ENCODE peak calls at places on chromosome 1, in five cellular contexts. S is NCI-H774; Y is mucosa of descending colon; E is EH; P is stimulated activated CD4-positive, alpha-beta T cell treated with anti-CD3 and anti-CD28 coated beads, Interleukin-15, amount 100 ng/mL, for 24 hours. U is an unnamed sample.

GRCh38 chr1:204848579-204848978 is 22.1 kb upstream of the NFASC start:
- DNase-seq in S (no peak), Y (no peak), E (no peak), P (no peak), U (no peak)

GRCh38 chr1:157734328-157734727 is 33.8 kb upstream of the FCRL3 start:
- DNase-seq in S (no peak), Y (no peak), E (no peak), P (no peak), U (no peak)

GRCh38 chr1:35924838-35925237 is 6.1 kb upstream of the AGO3 start:
- DNase-seq in S (no peak), Y (no peak), E (no peak), P (no peak), U (no peak)

GRCh38 chr1:12636098-12636950 is 7.6 kb upstream of the AADACL4 start:
- DNase-seq in S (no peak), Y (no peak), E (peak; percentile 72), P (no peak), U (no peak)

GRCh38 chr1:75305051-75305450 is 170.9 kb downstream of the LHX8 start:
- DNase-seq in S (no peak), Y (no peak), E (no peak), P (no peak), U (no peak)

GRCh38 chr1:172818841-172819527 is 160.1 kb downstream of the FASLG start:
- DNase-seq in S (no peak), Y (peak; percentile 40), E (no peak), P (peak; percentile 70), U (no peak)

GRCh38 chr1:29828526-29829447 is 592.5 kb downstream of the PTPRU start:
- DNase-seq in S (no peak), Y (no peak), E (no peak), P (no peak), U (no peak)

GRCh38 chr1:17609529-17609928 is 70.0 kb downstream of the ARHGEF10L start:
- DNase-seq in S (no peak), Y (no peak), E (no peak), P (no peak), U (no peak)

GRCh38 chr1:115062542-115063004 is 26.7 kb downstream of the TSPAN2 start:
- DNase-seq in S (no peak), Y (peak; percentile 69), E (peak; percentile 77), P (peak; percentile 88), U (peak; percentile 72)

GRCh38 chr1:85344256-85344694 is 67.8 kb upstream of the BCL10 start:
- DNase-seq in S (no peak), Y (peak; percentile 46), E (peak; percentile 74), P (no peak), U (peak; percentile 53)

GRCh38 chr1:101200513-101200912 is 36.3 kb upstream of the S1PR1 start:
- DNase-seq in S (no peak), Y (no peak), E (peak; percentile 95), P (no peak), U (no peak)

GRCh38 chr1:155253208-155253607 is 2.1 kb downstream of the ENTREP3 start:
- DNase-seq in S (no peak), Y (no peak), E (no peak), P (no peak), U (no peak)

GRCh38 chr1:164223378-164223777 is 335.6 kb upstream of the PBX1 start:
- DNase-seq in S (no peak), Y (no peak), E (no peak), P (no peak), U (no peak)

GRCh38 chr1:247411583-247412295 is 4.2 kb upstream of the NLRP3 start:
- DNase-seq in S (no peak), Y (no peak), E (no peak), P (no peak), U (no peak)

GRCh38 chr1:18256318-18257235 is 149.0 kb downstream of the IGSF21 start:
- DNase-seq in S (no peak), Y (peak; percentile 82), E (peak; percentile 7), P (peak; percentile 20), U (no peak)

GRCh38 chr1:21638531-21639341 is 30.4 kb downstream of the RAP1GAP start:
- DNase-seq in S (no peak), Y (no peak), E (peak; percentile 36), P (peak; percentile 37), U (no peak)

GRCh38 chr1:175373786-175374623 is 181.4 kb upstream of the KIAA0040 start:
- DNase-seq in S (no peak), Y (peak; percentile 30), E (peak; percentile 10), P (peak; percentile 32), U (no peak)

GRCh38 chr1:72064301-72064700 is 218.0 kb downstream of the NEGR1 start:
- DNase-seq in S (no peak), Y (no peak), E (no peak), P (no peak), U (no peak)

GRCh38 chr1:109838838-109839240 is 71.8 kb upstream of the CSF1 start:
- DNase-seq in S (no peak), Y (no peak), E (peak; percentile 71), P (no peak), U (no peak)

GRCh38 chr1:28928306-28928987 is 14.1 kb downstream of the EPB41 start:
- DNase-seq in S (no peak), Y (no peak), E (peak; percentile 2), P (no peak), U (no peak)

GRCh38 chr1:203660069-203660468 is 33.4 kb downstream of the ATP2B4 start:
- DNase-seq in S (no peak), Y (no peak), E (no peak), P (no peak), U (no peak)

GRCh38 chr1:63688302-63688701 is 85.5 kb upstream of the ROR1 start:
- DNase-seq in S (no peak), Y (no peak), E (peak; percentile 43), P (no peak), U (no peak)

GRCh38 chr1:12013317-12013588 is 6.0 kb upstream of the MIIP start:
- DNase-seq in S (no peak), Y (no peak), E (no peak), P (no peak), U (no peak)

GRCh38 chr1:95027046-95027445 is 45.7 kb downstream of the ALG14 start:
- DNase-seq in S (no peak), Y (no peak), E (peak; percentile 67), P (no peak), U (no peak)

GRCh38 chr1:177927021-177927596 is 42.7 kb downstream of the SEC16B start:
- DNase-seq in S (no peak), Y (no peak), E (peak; percentile 97), P (no peak), U (no peak)

GRCh38 chr1:60596791-60597748 is 485.3 kb upstream of the NFIA start:
- DNase-seq in S (no peak), Y (no peak), E (peak; percentile 29), P (no peak), U (no peak)

GRCh38 chr1:3652538-3653285 is 396 bp downstream of the TP73 start:
- DNase-seq in S (no peak), Y (no peak), E (no peak), P (peak; percentile 16), U (no peak)

GRCh38 chr1:203148127-203148526 is 20.6 kb downstream of the ADORA1 start:
- DNase-seq in S (no peak), Y (peak; percentile 43), E (no peak), P (no peak), U (no peak)

GRCh38 chr1:205783904-205784303 is 8.6 kb upstream of the RAB29 start:
- DNase-seq in S (no peak), Y (no peak), E (no peak), P (no peak), U (no peak)

GRCh38 chr1:201515895-201516294 is 9.0 kb upstream of the CSRP1 start:
- DNase-seq in S (no peak), Y (no peak), E (no peak), P (no peak), U (no peak)

GRCh38 chr1:27597511-27598216 is 6.3 kb downstream of the AHDC1 start:
- DNase-seq in S (no peak), Y (no peak), E (peak; percentile 55), P (no peak), U (no peak)

GRCh38 chr1:162256287-162256686 is 120.4 kb downstream of the SPATA46 start:
- DNase-seq in S (no peak), Y (no peak), E (no peak), P (no peak), U (no peak)

U was measured in Peyer's patch.